ENCODE peak calls at places on chromosome X, in nine cellular contexts. One of them, this sample, is unnamed.

GRCh38 chrX:76802698-76803097 is 375.2 kb downstream of the MAGEE1 start:
- DNase-seq in A549: peak
- DNase-seq in tibial nerve: no peak
- DNase-seq in fibroblast of the aortic adventitia: peak
- DNase-seq in GM23248: peak
- DNase-seq in lung: no peak
- DNase-seq in effector memory CD4-positive, alpha-beta T cell: no peak
- DNase-seq in cardiac muscle cell: no peak
- DNase-seq in BJ: no peak
- DNase-seq in this sample: no peak

GRCh38 chrX:74922922-74923321 is 2.3 kb downstream of the NEXMIF start:
- DNase-seq in lung: no peak
- DNase-seq in A549: no peak
- DNase-seq in cardiac muscle cell: no peak
- DNase-seq in fibroblast of the aortic adventitia: no peak
- DNase-seq in GM23248: no peak
- DNase-seq in tibial nerve: no peak
- DNase-seq in effector memory CD4-positive, alpha-beta T cell: no peak
- DNase-seq in BJ: no peak
- DNase-seq in this sample: no peak

GRCh38 chrX:151370906-151371305 is 26.1 kb upstream of the VMA21 start:
- DNase-seq in cardiac muscle cell: peak
- DNase-seq in A549: peak
- DNase-seq in BJ: no peak
- DNase-seq in lung: no peak
- DNase-seq in effector memory CD4-positive, alpha-beta T cell: no peak
- DNase-seq in fibroblast of the aortic adventitia: no peak
- DNase-seq in tibial nerve: no peak
- DNase-seq in GM23248: peak
- DNase-seq in this sample: no peak

GRCh38 chrX:119692241-119693031 is 532 bp downstream of the SEPTIN6 start:
- DNase-seq in cardiac muscle cell: peak
- DNase-seq in tibial nerve: no peak
- DNase-seq in effector memory CD4-positive, alpha-beta T cell: peak
- DNase-seq in A549: peak
- DNase-seq in fibroblast of the aortic adventitia: peak
- DNase-seq in BJ: no peak
- DNase-seq in GM23248: peak
- DNase-seq in lung: no peak
- DNase-seq in this sample: peak

GRCh38 chrX:107818900-107819521 is 6.7 kb upstream of the MID2 start:
- DNase-seq in tibial nerve: no peak
- DNase-seq in GM23248: no peak
- DNase-seq in fibroblast of the aortic adventitia: no peak
- DNase-seq in cardiac muscle cell: no peak
- DNase-seq in BJ: no peak
- DNase-seq in A549: no peak
- DNase-seq in effector memory CD4-positive, alpha-beta T cell: no peak
- DNase-seq in lung: no peak
- DNase-seq in this sample: no peak

GRCh38 chrX:118156254-118156952 is 39.8 kb upstream of the KLHL13 start:
- DNase-seq in A549: no peak
- DNase-seq in effector memory CD4-positive, alpha-beta T cell: no peak
- DNase-seq in cardiac muscle cell: no peak
- DNase-seq in BJ: no peak
- DNase-seq in lung: no peak
- DNase-seq in tibial nerve: no peak
- DNase-seq in fibroblast of the aortic adventitia: no peak
- DNase-seq in GM23248: no peak
- DNase-seq in this sample: no peak

GRCh38 chrX:47078129-47079043 is at the start of gene RGN:
- DNase-seq in A549: no peak
- DNase-seq in tibial nerve: no peak
- DNase-seq in fibroblast of the aortic adventitia: no peak
- DNase-seq in cardiac muscle cell: peak
- DNase-seq in GM23248: peak
- DNase-seq in lung: no peak
- DNase-seq in effector memory CD4-positive, alpha-beta T cell: no peak
- DNase-seq in BJ: no peak
- DNase-seq in this sample: no peak

GRCh38 chrX:151488677-151489076 is 74.8 kb upstream of the PASD1 start:
- DNase-seq in effector memory CD4-positive, alpha-beta T cell: no peak
- DNase-seq in A549: peak
- DNase-seq in fibroblast of the aortic adventitia: no peak
- DNase-seq in tibial nerve: no peak
- DNase-seq in BJ: no peak
- DNase-seq in lung: no peak
- DNase-seq in cardiac muscle cell: peak
- DNase-seq in GM23248: peak
- DNase-seq in this sample: no peak

GRCh38 chrX:79270401-79270800 is 96.7 kb downstream of the ITM2A start:
- DNase-seq in effector memory CD4-positive, alpha-beta T cell: peak
- DNase-seq in BJ: no peak
- DNase-seq in A549: peak
- DNase-seq in fibroblast of the aortic adventitia: no peak
- DNase-seq in GM23248: no peak
- DNase-seq in lung: no peak
- DNase-seq in cardiac muscle cell: peak
- DNase-seq in tibial nerve: peak
- DNase-seq in this sample: no peak

GRCh38 chrX:46294234-46294633 is 251.0 kb downstream of the ZNF674 start:
- DNase-seq in lung: no peak
- DNase-seq in A549: no peak
- DNase-seq in cardiac muscle cell: no peak
- DNase-seq in tibial nerve: no peak
- DNase-seq in fibroblast of the aortic adventitia: peak
- DNase-seq in BJ: peak
- DNase-seq in GM23248: peak
- DNase-seq in effector memory CD4-positive, alpha-beta T cell: no peak
- DNase-seq in this sample: peak

GRCh38 chrX:14409341-14409740 is 120.0 kb upstream of the GLRA2 start:
- DNase-seq in GM23248: peak
- DNase-seq in BJ: no peak
- DNase-seq in cardiac muscle cell: no peak
- DNase-seq in tibial nerve: no peak
- DNase-seq in effector memory CD4-positive, alpha-beta T cell: no peak
- DNase-seq in A549: peak
- DNase-seq in fibroblast of the aortic adventitia: no peak
- DNase-seq in lung: no peak
- DNase-seq in this sample: peak

GRCh38 chrX:20530319-20530979 is 263.7 kb upstream of the RPS6KA3 start:
- DNase-seq in GM23248: peak
- DNase-seq in BJ: no peak
- DNase-seq in fibroblast of the aortic adventitia: peak
- DNase-seq in tibial nerve: peak
- DNase-seq in effector memory CD4-positive, alpha-beta T cell: no peak
- DNase-seq in lung: peak
- DNase-seq in A549: peak
- DNase-seq in cardiac muscle cell: peak
- DNase-seq in this sample: peak

GRCh38 chrX:107530141-107530540 is 80.7 kb downstream of the FRMPD3 start:
- DNase-seq in lung: no peak
- DNase-seq in BJ: no peak
- DNase-seq in fibroblast of the aortic adventitia: no peak
- DNase-seq in effector memory CD4-positive, alpha-beta T cell: no peak
- DNase-seq in A549: no peak
- DNase-seq in cardiac muscle cell: no peak
- DNase-seq in GM23248: no peak
- DNase-seq in tibial nerve: no peak
- DNase-seq in this sample: no peak

GRCh38 chrX:53284684-53285447 is 3.5 kb upstream of the IQSEC2 start:
- DNase-seq in A549: peak
- DNase-seq in fibroblast of the aortic adventitia: peak
- DNase-seq in GM23248: peak
- DNase-seq in effector memory CD4-positive, alpha-beta T cell: no peak
- DNase-seq in BJ: no peak
- DNase-seq in cardiac muscle cell: peak
- DNase-seq in tibial nerve: peak
- DNase-seq in lung: peak
- DNase-seq in this sample: peak

GRCh38 chrX:155027509-155028066 is 944 bp downstream of the FUNDC2 start:
- DNase-seq in A549: peak
- DNase-seq in BJ: no peak
- DNase-seq in tibial nerve: peak
- DNase-seq in cardiac muscle cell: no peak
- DNase-seq in effector memory CD4-positive, alpha-beta T cell: no peak
- DNase-seq in GM23248: peak
- DNase-seq in lung: no peak
- DNase-seq in fibroblast of the aortic adventitia: peak
- DNase-seq in this sample: peak

GRCh38 chrX:110089656-110090404 is 86.9 kb downstream of the TMEM164 start:
- DNase-seq in cardiac muscle cell: no peak
- DNase-seq in lung: no peak
- DNase-seq in tibial nerve: no peak
- DNase-seq in GM23248: no peak
- DNase-seq in BJ: no peak
- DNase-seq in A549: no peak
- DNase-seq in effector memory CD4-positive, alpha-beta T cell: no peak
- DNase-seq in fibroblast of the aortic adventitia: no peak
- DNase-seq in this sample: peak

GRCh38 chrX:146224442-146224841 is 406.8 kb downstream of the SLITRK2 start:
- DNase-seq in cardiac muscle cell: no peak
- DNase-seq in fibroblast of the aortic adventitia: no peak
- DNase-seq in BJ: no peak
- DNase-seq in tibial nerve: no peak
- DNase-seq in effector memory CD4-positive, alpha-beta T cell: no peak
- DNase-seq in lung: no peak
- DNase-seq in A549: no peak
- DNase-seq in GM23248: no peak
- DNase-seq in this sample: no peak

DNA sequence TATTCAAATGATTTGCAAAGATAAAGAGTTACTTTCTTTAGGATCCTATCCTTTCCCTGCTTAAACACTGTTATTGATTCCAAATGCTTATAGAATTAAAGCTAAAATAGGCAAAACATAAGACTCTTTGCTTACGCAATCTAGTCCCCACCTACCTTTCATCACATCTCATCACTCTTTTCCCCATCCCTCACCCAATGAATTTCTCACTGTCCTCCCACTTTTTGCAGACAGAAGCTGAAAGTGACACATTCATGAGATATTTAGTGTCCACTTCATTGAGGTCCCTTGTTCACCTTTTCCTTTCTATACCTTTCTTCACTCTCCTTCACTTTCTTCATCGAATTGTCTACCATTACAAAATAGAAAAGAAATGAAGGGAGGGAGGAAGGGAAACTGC is 424 bp downstream of the SATL1 start:
- DNase-seq in BJ: no peak
- DNase-seq in cardiac muscle cell: no peak
- DNase-seq in GM23248: no peak
- DNase-seq in A549: no peak
- DNase-seq in effector memory CD4-positive, alpha-beta T cell: no peak
- DNase-seq in lung: no peak
- DNase-seq in fibroblast of the aortic adventitia: no peak
- DNase-seq in tibial nerve: no peak
- DNase-seq in this sample: no peak
- H3K4me3 ChIP-seq in BJ: no peak
- H3K4me3 ChIP-seq in cardiac muscle cell: peak
- H3K4me3 ChIP-seq in GM23248: peak
- H3K4me3 ChIP-seq in A549: peak
- H3K4me3 ChIP-seq in effector memory CD4-positive, alpha-beta T cell: no peak
- H3K4me3 ChIP-seq in lung: no peak
- H3K4me3 ChIP-seq in fibroblast of the aortic adventitia: no peak
- H3K4me3 ChIP-seq in tibial nerve: no peak
- H3K4me3 ChIP-seq in this sample: peak

DNA sequence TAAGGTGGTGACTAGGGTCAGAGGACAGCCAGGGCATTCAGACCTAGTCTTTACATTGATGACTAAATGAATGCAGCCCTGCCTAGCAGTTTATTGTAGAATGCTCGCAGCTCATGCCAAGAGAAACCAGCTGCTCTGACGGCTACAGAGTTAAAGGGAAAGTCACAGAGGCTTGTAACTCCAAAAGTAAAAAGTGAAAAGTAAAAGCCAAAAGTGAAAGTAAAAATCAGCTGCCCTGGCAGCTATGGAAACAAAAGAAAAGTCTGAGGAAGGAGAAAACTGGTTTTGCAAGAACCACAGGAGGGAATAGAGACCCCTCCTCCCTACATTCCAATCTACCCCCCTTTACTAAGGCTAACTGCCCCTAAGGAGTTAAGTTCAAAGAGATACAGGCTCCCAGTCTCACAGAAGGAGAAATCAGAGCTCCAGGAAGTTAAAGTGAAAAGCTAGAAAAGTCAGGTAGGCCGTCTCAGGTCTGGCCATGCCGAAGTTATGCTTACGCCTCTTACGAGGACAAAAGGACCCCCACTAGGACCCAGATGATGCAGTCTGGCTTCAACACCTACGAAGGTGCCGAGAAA is 6.0 kb downstream of the GAGE10 start:
- DNase-seq in A549: no peak
- DNase-seq in fibroblast of the aortic adventitia: peak
- DNase-seq in tibial nerve: no peak
- DNase-seq in lung: no peak
- DNase-seq in BJ: no peak
- DNase-seq in effector memory CD4-positive, alpha-beta T cell: no peak
- DNase-seq in GM23248: peak
- DNase-seq in cardiac muscle cell: no peak
- DNase-seq in this sample: peak
- H3K4me3 ChIP-seq in A549: no peak
- H3K4me3 ChIP-seq in fibroblast of the aortic adventitia: peak
- H3K4me3 ChIP-seq in tibial nerve: peak
- H3K4me3 ChIP-seq in lung: no peak
- H3K4me3 ChIP-seq in BJ: peak
- H3K4me3 ChIP-seq in effector memory CD4-positive, alpha-beta T cell: peak
- H3K4me3 ChIP-seq in GM23248: peak
- H3K4me3 ChIP-seq in cardiac muscle cell: no peak
- H3K4me3 ChIP-seq in this sample: no peak

GRCh38 chrX:68693481-68694410 is 46.3 kb downstream of the STARD8 start:
- DNase-seq in lung: peak
- DNase-seq in tibial nerve: peak
- DNase-seq in BJ: no peak
- DNase-seq in GM23248: peak
- DNase-seq in effector memory CD4-positive, alpha-beta T cell: no peak
- DNase-seq in fibroblast of the aortic adventitia: peak
- DNase-seq in A549: no peak
- DNase-seq in cardiac muscle cell: peak
- DNase-seq in this sample: peak
- H3K4me3 ChIP-seq in lung: peak
- H3K4me3 ChIP-seq in tibial nerve: peak
- H3K4me3 ChIP-seq in BJ: peak
- H3K4me3 ChIP-seq in GM23248: peak
- H3K4me3 ChIP-seq in effector memory CD4-positive, alpha-beta T cell: peak
- H3K4me3 ChIP-seq in fibroblast of the aortic adventitia: peak
- H3K4me3 ChIP-seq in A549: no peak
- H3K4me3 ChIP-seq in cardiac muscle cell: peak
- H3K4me3 ChIP-seq in this sample: peak

DNA sequence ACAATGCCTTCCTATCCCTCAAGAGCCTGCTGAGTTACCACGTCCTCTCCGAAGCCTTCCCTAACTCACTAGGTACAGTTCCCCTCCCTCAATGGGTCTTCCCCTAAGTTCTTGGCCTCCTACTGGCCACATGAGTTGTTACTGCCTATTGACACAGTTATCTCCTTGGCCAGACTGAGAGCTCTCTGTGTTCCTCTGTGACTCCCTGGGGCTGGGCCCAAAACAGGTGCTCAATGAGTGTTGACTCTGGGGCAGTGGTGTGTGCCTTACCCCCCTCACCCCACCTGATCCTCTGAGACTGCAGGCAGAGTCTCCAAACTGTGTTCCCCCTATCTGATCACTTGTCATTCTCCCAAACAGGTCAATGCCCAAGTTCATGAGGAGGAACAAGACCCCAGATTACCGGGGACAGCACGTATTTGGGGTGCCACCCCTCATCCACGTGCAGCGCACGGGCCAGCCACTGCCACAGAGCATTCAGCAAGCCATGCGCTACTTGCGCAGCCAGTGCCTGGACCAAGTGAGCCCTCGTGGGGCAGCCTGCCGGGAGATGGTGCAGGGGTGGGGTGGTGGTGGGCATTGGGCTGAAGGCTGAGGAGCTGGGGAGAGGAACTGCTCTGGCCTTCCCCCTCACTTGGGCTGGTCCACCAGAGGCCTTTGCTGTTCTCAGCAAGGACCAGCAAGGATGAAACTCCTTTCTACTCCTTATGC is 72.6 kb downstream of the STARD8 start:
- DNase-seq in A549: peak
- DNase-seq in effector memory CD4-positive, alpha-beta T cell: no peak
- DNase-seq in cardiac muscle cell: no peak
- DNase-seq in lung: no peak
- DNase-seq in GM23248: peak
- DNase-seq in tibial nerve: no peak
- DNase-seq in BJ: no peak
- DNase-seq in fibroblast of the aortic adventitia: no peak
- DNase-seq in this sample: no peak
- H3K4me3 ChIP-seq in A549: no peak
- H3K4me3 ChIP-seq in effector memory CD4-positive, alpha-beta T cell: no peak
- H3K4me3 ChIP-seq in cardiac muscle cell: no peak
- H3K4me3 ChIP-seq in lung: no peak
- H3K4me3 ChIP-seq in GM23248: no peak
- H3K4me3 ChIP-seq in tibial nerve: no peak
- H3K4me3 ChIP-seq in BJ: no peak
- H3K4me3 ChIP-seq in fibroblast of the aortic adventitia: no peak
- H3K4me3 ChIP-seq in this sample: no peak